ENCODE peak calls at places on chromosomes 5 and 9, in eight cellular contexts. L is AG04450, Q is GM20000, X is lower lobe of right lung, T is fibroblast of lung, R is A549, I is spleen, A is kidney. Y is an unnamed sample.
A peak's percentile ranks its signal among the peaks of the same experiment; 100 is the strongest.

GRCh38 chr9:108869092-108869725 is 7.1 kb downstream of the ACTL7A start:
- DNase-seq in X (no peak), A (no peak), I (no peak), Q (no peak), L (no peak), R (peak; percentile 42), T (peak; percentile 20), Y (no peak)

GRCh38 chr5:150645070-150645700 is 4.7 kb downstream of the SYNPO start:
- DNase-seq in Q (no peak), L (no peak), X (no peak), I (no peak), R (no peak), A (peak; percentile 95), T (peak; percentile 77), Y (no peak)

GRCh38 chr5:80481019-80481893 is 6.6 kb upstream of the FAM151B start:
- DNase-seq in I (no peak), Q (peak; percentile 60), L (no peak), X (no peak), T (peak; percentile 69), R (peak; percentile 44), A (no peak), Y (peak; percentile 46)

GRCh38 chr5:31157719-31158118 is 35.8 kb upstream of the CDH6 start:
- DNase-seq in T (no peak), Q (no peak), X (no peak), R (no peak), I (no peak), A (no peak), L (no peak), Y (no peak)

GRCh38 chr9:101893661-101894646 is 155.5 kb upstream of the GRIN3A start:
- DNase-seq in I (no peak), X (no peak), R (no peak), T (no peak), L (no peak), Q (no peak), A (no peak), Y (no peak)

GRCh38 chr9:108271646-108272349 is 584.0 kb downstream of the ACTL7B start:
- DNase-seq in R (peak; percentile 10), L (peak; percentile 60), X (no peak), A (no peak), I (no peak), T (peak; percentile 95), Q (no peak), Y (no peak)

GRCh38 chr5:6733411-6734242 is 20.4 kb downstream of the TENT4A start:
- DNase-seq in R (no peak), Q (no peak), T (peak; percentile 38), I (peak; percentile 65), A (no peak), X (no peak), L (peak; percentile 63), Y (no peak)

GRCh38 chr9:127835930-127836586 is 18.4 kb downstream of the ENG start:
- DNase-seq in Q (no peak), A (no peak), X (peak; percentile 77), R (no peak), I (no peak), T (peak; percentile 62), L (peak; percentile 36), Y (no peak)

GRCh38 chr5:6752236-6752635 is 39.0 kb downstream of the TENT4A start:
- DNase-seq in L (no peak), I (peak; percentile 42), Q (no peak), X (no peak), R (no peak), A (no peak), T (no peak), Y (no peak)

GRCh38 chr9:116490321-116490720 is 196.8 kb upstream of the TRIM32 start:
- DNase-seq in A (no peak), X (no peak), R (no peak), L (no peak), I (no peak), T (no peak), Q (no peak), Y (no peak)

GRCh38 chr5:113042491-113043243 is 66.1 kb downstream of the DCP2 start:
- DNase-seq in I (no peak), Q (no peak), X (no peak), R (no peak), T (no peak), L (no peak), A (no peak), Y (no peak)

GRCh38 chr5:79702606-79703380 is 13.2 kb downstream of the CMYA5 start:
- DNase-seq in L (no peak), Q (peak; percentile 48), R (peak; percentile 24), I (no peak), T (peak; percentile 51), A (no peak), X (no peak), Y (no peak)

GRCh38 chr9:125630436-125630835 is 76.6 kb downstream of the MAPKAP1 start:
- DNase-seq in Q (no peak), L (no peak), R (no peak), I (no peak), X (no peak), T (no peak), A (no peak), Y (no peak)

GRCh38 chr5:68709229-68709628 is 384.6 kb upstream of the SLC30A5 start:
- DNase-seq in L (no peak), I (no peak), X (no peak), A (no peak), R (no peak), T (no peak), Q (no peak), Y (no peak)

GRCh38 chr5:21663082-21663481 is 1190.1 kb downstream of the CDH12 start:
- DNase-seq in Q (no peak), A (no peak), T (no peak), X (no peak), I (no peak), L (no peak), R (no peak), Y (no peak)

GRCh38 chr5:43616535-43616934 is 13.6 kb downstream of the NNT start:
- DNase-seq in L (no peak), T (peak; percentile 54), A (no peak), Q (no peak), I (no peak), R (no peak), X (no peak), Y (no peak)

GRCh38 chr9:136052433-136052880 is 42.6 kb downstream of the NACC2 start:
- DNase-seq in A (peak; percentile 80), I (no peak), Q (no peak), X (no peak), L (no peak), R (peak; percentile 67), T (no peak), Y (peak; percentile 24)

GRCh38 chr5:88863523-88863922 is 19.5 kb downstream of the MEF2C start:
- DNase-seq in Q (no peak), I (no peak), L (no peak), T (no peak), X (no peak), A (no peak), R (no peak), Y (no peak)

GRCh38 chr9:33249087-33249657 is 9.2 kb downstream of the SPINK4 start:
- DNase-seq in A (no peak), R (no peak), T (no peak), I (peak; percentile 39), Q (peak; percentile 22), X (no peak), L (no peak), Y (no peak)

GRCh38 chr5:162230348-162230747 is 162.8 kb downstream of the GABRG2 start:
- DNase-seq in Q (no peak), L (no peak), R (no peak), X (no peak), T (no peak), A (no peak), I (no peak), Y (no peak)

GRCh38 chr5:162231522-162231921 is 163.9 kb downstream of the GABRG2 start:
- DNase-seq in L (no peak), A (no peak), I (no peak), T (no peak), R (no peak), X (no peak), Q (no peak), Y (no peak)

GRCh38 chr5:162221884-162222283 is 154.3 kb downstream of the GABRG2 start:
- DNase-seq in I (no peak), A (no peak), R (no peak), Q (no peak), L (no peak), T (no peak), X (no peak), Y (no peak)

DNA sequence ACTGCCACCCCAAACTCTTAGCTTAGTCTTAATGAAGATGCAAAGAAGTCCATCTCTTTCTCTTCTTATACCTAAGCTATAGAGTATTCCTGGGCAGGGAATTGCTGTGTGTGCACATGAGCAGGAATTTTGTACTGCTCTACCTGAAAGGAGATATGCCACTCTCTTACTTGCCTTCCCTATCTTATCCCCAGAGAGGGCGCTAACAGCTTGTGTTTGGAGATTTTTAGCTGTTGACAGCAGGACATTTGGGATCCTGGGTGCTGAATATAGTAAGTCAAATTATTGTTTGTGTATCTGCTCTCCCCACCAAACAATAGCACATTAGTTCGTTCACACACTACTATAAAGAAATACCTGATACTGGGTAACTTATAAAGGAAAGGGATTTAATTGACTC is 159.5 kb downstream of the GABRG2 start:
- DNase-seq in Q (no peak), T (no peak), X (no peak), I (no peak), R (no peak), A (no peak), L (no peak), Y (no peak)
- TF ChIP-seq CTCF in Q (no peak), T (no peak), X (no peak), I (no peak), R (no peak), A (no peak), L (no peak), Y (no peak)

DNA sequence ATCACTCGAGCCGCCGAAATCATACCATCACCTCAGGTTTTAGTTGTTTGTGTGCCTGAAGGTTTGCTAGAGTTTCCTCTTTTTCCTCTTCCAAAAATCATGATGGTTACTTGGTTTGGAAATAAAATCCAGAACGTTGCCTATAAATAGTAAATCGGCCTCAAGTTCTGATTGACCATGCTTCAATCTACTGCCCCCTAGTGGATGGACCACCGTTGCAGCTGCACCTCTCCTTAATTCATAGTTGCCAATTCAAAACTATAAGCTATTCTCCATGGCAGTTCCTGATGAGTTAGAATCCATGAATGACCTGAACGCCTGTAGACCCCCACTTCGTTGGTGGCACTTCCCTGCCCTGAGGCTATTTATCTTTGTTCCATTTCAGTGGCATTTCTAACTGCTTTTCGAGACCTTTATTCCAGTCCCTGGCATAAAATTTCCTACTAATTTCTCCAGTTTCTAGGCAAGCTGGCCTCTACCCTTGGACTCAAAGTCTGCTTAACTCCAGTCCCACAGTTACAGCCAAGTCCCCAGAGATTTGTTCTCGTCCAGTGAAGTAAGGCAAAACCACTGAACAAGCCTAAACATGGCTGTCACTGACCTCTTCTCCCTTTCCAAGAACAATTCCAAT is 422.6 kb downstream of the EFNA5 start:
- DNase-seq in I (no peak), L (no peak), T (peak; percentile 68), Q (peak; percentile 40), X (peak; percentile 49), R (peak; percentile 29), A (no peak), Y (peak; percentile 40)
- TF ChIP-seq CTCF in I (peak; percentile 22), L (peak; percentile 66), T (peak; percentile 83), Q (peak; percentile 81), X (peak; percentile 82), R (peak; percentile 73), A (peak; percentile 78), Y (peak; percentile 87)

GRCh38 chr5:140573683-140574082 is 9.1 kb downstream of the SLC35A4 start:
- DNase-seq in I (no peak), A (no peak), X (no peak), T (no peak), Q (no peak), L (no peak), R (no peak), Y (no peak)
- TF ChIP-seq CTCF in I (no peak), A (no peak), X (no peak), T (no peak), Q (no peak), L (no peak), R (no peak), Y (no peak)

GRCh38 chr5:95317085-95317484 is 32.2 kb upstream of the MCTP1 start:
- DNase-seq in L (no peak), X (no peak), T (no peak), I (no peak), R (no peak), Q (no peak), A (no peak), Y (no peak)
- TF ChIP-seq CTCF in L (no peak), X (no peak), T (no peak), I (no peak), R (no peak), Q (no peak), A (no peak), Y (no peak)